ENCODE peak calls at places on chromosomes 16 and 17, in five cellular contexts. F is HTR-8/SVneo, Z is OCI-LY7, K is AG10803, J is T47D. E is an unnamed sample.

GRCh38 chr17:9470171-9470570 is 105.4 kb downstream of the STX8 start:
- DNase-seq in F (no peak), Z (no peak), K (peak), J (no peak), E (no peak)

GRCh38 chr16:67141391-67141790 is 9.4 kb downstream of the B3GNT9 start:
- DNase-seq in F (no peak), Z (no peak), K (no peak), J (no peak), E (no peak)

GRCh38 chr17:48720263-48721008 is 1.9 kb downstream of the PRAC1 start:
- DNase-seq in F (no peak), Z (no peak), K (no peak), J (no peak), E (no peak)

GRCh38 chr16:49562228-49562627 is 188.6 kb downstream of the C16orf78 start:
- DNase-seq in F (no peak), Z (no peak), K (no peak), J (no peak), E (no peak)

GRCh38 chr16:24681793-24682192 is 47.7 kb upstream of the TNRC6A start:
- DNase-seq in F (no peak), Z (no peak), K (peak), J (no peak), E (no peak)

GRCh38 chr16:75629132-75629531 is 6.1 kb upstream of the ADAT1 start:
- DNase-seq in F (no peak), Z (no peak), K (no peak), J (no peak), E (no peak)

GRCh38 chr17:68734202-68734825 is 133.1 kb upstream of the FAM20A start:
- DNase-seq in F (no peak), Z (no peak), K (no peak), J (no peak), E (no peak)

GRCh38 chr17:6509295-6509771 is 47.0 kb downstream of the PITPNM3 start:
- DNase-seq in F (no peak), Z (no peak), K (no peak), J (no peak), E (no peak)

E was measured in keratinocyte.